ENCODE peak calls at places on chromosomes 6 and 20, in seven cellular contexts. One of them, this sample, is unnamed.

GRCh38 chr20:22775671-22776139 is 191.3 kb upstream of the FOXA2 start:
- DNase-seq in effector memory CD8-positive, alpha-beta T cell: no peak
- DNase-seq in nephron progenitor cell: no peak
- DNase-seq in occipital lobe: no peak
- DNase-seq in AG20443: no peak
- DNase-seq in endothelial cell: no peak
- DNase-seq in vagina: no peak
- DNase-seq in this sample: no peak

GRCh38 chr20:59047938-59048680 is 5.5 kb upstream of the PRELID3B start:
- DNase-seq in occipital lobe: no peak
- DNase-seq in nephron progenitor cell: no peak
- DNase-seq in AG20443: peak; percentile 51
- DNase-seq in vagina: no peak
- DNase-seq in effector memory CD8-positive, alpha-beta T cell: no peak
- DNase-seq in endothelial cell: no peak
- DNase-seq in this sample: no peak

GRCh38 chr6:137848672-137849071 is 18.4 kb upstream of the TNFAIP3 start:
- DNase-seq in nephron progenitor cell: no peak
- DNase-seq in effector memory CD8-positive, alpha-beta T cell: no peak
- DNase-seq in endothelial cell: no peak
- DNase-seq in vagina: no peak
- DNase-seq in AG20443: no peak
- DNase-seq in occipital lobe: no peak
- DNase-seq in this sample: no peak

GRCh38 chr6:41451039-41451438 is 95.1 kb upstream of the FOXP4 start:
- DNase-seq in AG20443: no peak
- DNase-seq in nephron progenitor cell: peak; percentile 42
- DNase-seq in endothelial cell: peak; percentile 39
- DNase-seq in vagina: no peak
- DNase-seq in effector memory CD8-positive, alpha-beta T cell: no peak
- DNase-seq in occipital lobe: no peak
- DNase-seq in this sample: no peak

GRCh38 chr6:116963972-116964371 is 86.9 kb downstream of the RFX6 start:
- DNase-seq in vagina: no peak
- DNase-seq in occipital lobe: no peak
- DNase-seq in nephron progenitor cell: no peak
- DNase-seq in endothelial cell: no peak
- DNase-seq in AG20443: no peak
- DNase-seq in effector memory CD8-positive, alpha-beta T cell: no peak
- DNase-seq in this sample: no peak

GRCh38 chr6:89590133-89590532 is 48.4 kb downstream of the LYRM2 start:
- DNase-seq in nephron progenitor cell: no peak
- DNase-seq in vagina: no peak
- DNase-seq in occipital lobe: no peak
- DNase-seq in endothelial cell: no peak
- DNase-seq in AG20443: no peak
- DNase-seq in effector memory CD8-positive, alpha-beta T cell: no peak
- DNase-seq in this sample: no peak

GRCh38 chr20:52001999-52002666 is 189.4 kb downstream of the ZFP64 start:
- DNase-seq in endothelial cell: peak; percentile 13
- DNase-seq in occipital lobe: no peak
- DNase-seq in AG20443: no peak
- DNase-seq in vagina: no peak
- DNase-seq in effector memory CD8-positive, alpha-beta T cell: no peak
- DNase-seq in nephron progenitor cell: no peak
- DNase-seq in this sample: no peak

GRCh38 chr6:118783931-118784528 is 109.9 kb upstream of the ASF1A start:
- DNase-seq in endothelial cell: no peak
- DNase-seq in occipital lobe: no peak
- DNase-seq in AG20443: no peak
- DNase-seq in effector memory CD8-positive, alpha-beta T cell: no peak
- DNase-seq in vagina: no peak
- DNase-seq in nephron progenitor cell: no peak
- DNase-seq in this sample: no peak

GRCh38 chr6:32659856-32660595 is 6.4 kb downstream of the HLA-DQB1 start:
- DNase-seq in AG20443: no peak
- DNase-seq in vagina: no peak
- DNase-seq in occipital lobe: no peak
- DNase-seq in nephron progenitor cell: no peak
- DNase-seq in effector memory CD8-positive, alpha-beta T cell: no peak
- DNase-seq in endothelial cell: no peak
- DNase-seq in this sample: no peak

GRCh38 chr20:8153281-8153908 is 21.3 kb downstream of the PLCB1 start:
- DNase-seq in AG20443: no peak
- DNase-seq in vagina: no peak
- DNase-seq in nephron progenitor cell: no peak
- DNase-seq in effector memory CD8-positive, alpha-beta T cell: peak; percentile 28
- DNase-seq in occipital lobe: no peak
- DNase-seq in endothelial cell: no peak
- DNase-seq in this sample: no peak

GRCh38 chr6:49558233-49558632 is 7.8 kb downstream of the C6orf141 start:
- DNase-seq in effector memory CD8-positive, alpha-beta T cell: no peak
- DNase-seq in nephron progenitor cell: no peak
- DNase-seq in AG20443: no peak
- DNase-seq in endothelial cell: no peak
- DNase-seq in vagina: no peak
- DNase-seq in occipital lobe: no peak
- DNase-seq in this sample: no peak